ENCODE peak calls at places on chromosomes 4 and X, in five cellular contexts. One of them, this sample, is unnamed.

GRCh38 chr4:147833254-147833653 is 101.4 kb downstream of the ARHGAP10 start:
- DNase-seq in left ventricle myocardium inferior: no peak
- DNase-seq in body of pancreas: no peak
- DNase-seq in testis: no peak
- DNase-seq in ovary: no peak
- DNase-seq in this sample: no peak

GRCh38 chr4:159297088-159297487 is 194.2 kb downstream of the RAPGEF2 start:
- DNase-seq in left ventricle myocardium inferior: no peak
- DNase-seq in body of pancreas: no peak
- DNase-seq in testis: no peak
- DNase-seq in ovary: no peak
- DNase-seq in this sample: no peak

GRCh38 chr4:185903205-185903604 is 91.2 kb upstream of the SORBS2 start:
- DNase-seq in left ventricle myocardium inferior: no peak
- DNase-seq in body of pancreas: no peak
- DNase-seq in testis: no peak
- DNase-seq in ovary: no peak
- DNase-seq in this sample: no peak

GRCh38 chrX:150833454-150834056 is 64.9 kb downstream of the CD99L2 start:
- DNase-seq in left ventricle myocardium inferior: no peak
- DNase-seq in body of pancreas: no peak
- DNase-seq in testis: no peak
- DNase-seq in ovary: no peak
- DNase-seq in this sample: no peak

GRCh38 chr4:25905371-25905770 is 8.6 kb upstream of the SMIM20 start:
- DNase-seq in left ventricle myocardium inferior: no peak
- DNase-seq in body of pancreas: no peak
- DNase-seq in testis: no peak
- DNase-seq in ovary: no peak
- DNase-seq in this sample: no peak

GRCh38 chrX:12153741-12154140 is 15.5 kb downstream of the FRMPD4 start:
- DNase-seq in left ventricle myocardium inferior: no peak
- DNase-seq in body of pancreas: no peak
- DNase-seq in testis: no peak
- DNase-seq in ovary: no peak
- DNase-seq in this sample: no peak

GRCh38 chr4:14856076-14856926 is 146.0 kb upstream of the CPEB2 start:
- DNase-seq in left ventricle myocardium inferior: no peak
- DNase-seq in body of pancreas: peak; percentile 66
- DNase-seq in testis: no peak
- DNase-seq in ovary: peak; percentile 47
- DNase-seq in this sample: no peak

GRCh38 chr4:53574528-53574927 is 16.8 kb downstream of the LNX1 start:
- DNase-seq in left ventricle myocardium inferior: no peak
- DNase-seq in body of pancreas: no peak
- DNase-seq in testis: no peak
- DNase-seq in ovary: no peak
- DNase-seq in this sample: no peak

GRCh38 chr4:993111-994029 is at the start of gene SLC26A1:
- DNase-seq in left ventricle myocardium inferior: no peak
- DNase-seq in body of pancreas: peak; percentile 80
- DNase-seq in testis: no peak
- DNase-seq in ovary: no peak
- DNase-seq in this sample: no peak

DNA sequence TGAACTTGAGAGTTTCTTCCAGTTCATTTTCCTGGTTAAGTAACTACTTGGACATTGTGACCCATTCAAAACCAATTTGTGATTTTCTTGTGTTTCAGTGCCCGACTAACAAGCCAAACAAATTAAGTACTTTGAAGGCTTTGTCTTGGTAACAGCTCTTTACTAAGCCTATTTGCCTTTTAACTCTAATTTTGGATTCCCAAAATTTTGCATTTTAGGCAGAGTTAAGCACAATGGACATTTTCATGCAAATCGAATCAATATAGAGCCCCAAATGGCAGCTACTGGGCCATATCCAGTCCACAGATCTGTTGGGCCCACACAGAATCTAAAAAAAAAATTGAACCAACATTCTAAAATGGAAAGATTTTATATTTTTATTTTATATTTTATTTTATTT is 31.4 kb upstream of the CHRNA9 start:
- DNase-seq in left ventricle myocardium inferior: no peak
- DNase-seq in body of pancreas: no peak
- DNase-seq in testis: no peak
- DNase-seq in ovary: no peak
- DNase-seq in this sample: no peak
- H3K4me1 ChIP-seq in left ventricle myocardium inferior: no peaks in the 10 kb centered on the region
- H3K4me1 ChIP-seq in body of pancreas: no peaks in the 10 kb centered on the region
- H3K4me1 ChIP-seq in testis: no peaks in the 10 kb centered on the region
- H3K4me1 ChIP-seq in ovary: no peaks in the 10 kb centered on the region
- H3K4me1 ChIP-seq in this sample: no peaks in the 10 kb centered on the region

GRCh38 chr4:94827481-94828110 is 69.8 kb downstream of the BMPR1B start:
- DNase-seq in left ventricle myocardium inferior: no peak
- DNase-seq in body of pancreas: no peak
- DNase-seq in testis: no peak
- DNase-seq in ovary: no peak
- DNase-seq in this sample: no peak
- H3K4me3 ChIP-seq in left ventricle myocardium inferior: no peak overlapping the region
- H3K4me3 ChIP-seq in body of pancreas: no peak overlapping the region
- H3K4me3 ChIP-seq in testis: no peak overlapping the region
- H3K4me3 ChIP-seq in ovary: no peak overlapping the region
- H3K4me3 ChIP-seq in this sample: no peak overlapping the region

DNA sequence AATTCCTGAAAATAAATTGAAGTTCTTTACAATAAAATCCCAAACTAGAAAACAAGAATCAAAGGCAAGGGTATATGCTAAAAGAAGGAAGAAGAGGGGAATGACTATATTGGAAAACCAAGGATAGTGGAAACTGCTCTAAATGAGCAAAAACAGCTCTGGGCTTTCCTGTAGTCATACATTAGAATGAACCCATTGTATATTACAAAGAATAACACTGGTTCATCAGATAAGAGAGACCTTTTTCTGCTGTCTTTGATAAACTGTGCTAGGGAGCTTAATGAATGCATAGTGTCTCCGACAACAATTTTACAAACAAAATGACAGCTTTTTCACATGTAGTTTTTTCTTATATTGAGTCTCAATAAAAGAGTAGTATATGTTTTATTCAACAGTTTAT is 26.6 kb downstream of the TLR2 start:
- DNase-seq in left ventricle myocardium inferior: no peak
- DNase-seq in body of pancreas: no peak
- DNase-seq in testis: no peak
- DNase-seq in ovary: no peak
- DNase-seq in this sample: no peak
- TF ChIP-seq CTCF in left ventricle myocardium inferior: no peak
- TF ChIP-seq CTCF in body of pancreas: no peak
- TF ChIP-seq CTCF in testis: no peak
- TF ChIP-seq CTCF in ovary: no peak
- TF ChIP-seq CTCF in this sample: no peak

DNA sequence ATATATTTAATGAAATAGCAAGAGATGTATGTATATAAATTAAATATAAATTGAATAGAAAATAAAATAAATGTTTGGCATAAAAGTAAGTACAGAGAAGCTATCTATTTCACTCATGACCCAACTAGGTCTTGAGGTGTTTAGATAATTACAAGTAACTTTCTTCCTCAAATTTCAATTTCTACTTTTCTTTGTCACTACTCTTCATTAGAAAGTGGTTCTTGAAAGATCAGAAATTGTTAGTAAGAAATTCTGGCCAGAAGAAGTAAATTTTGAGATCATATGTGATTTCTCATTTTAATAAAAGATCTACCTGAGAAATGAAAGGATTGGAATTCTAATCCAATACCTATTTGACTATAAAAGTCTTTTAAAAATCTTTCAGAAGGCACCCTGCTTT is 126.9 kb downstream of the BTC start:
- DNase-seq in left ventricle myocardium inferior: no peak
- DNase-seq in body of pancreas: no peak
- DNase-seq in testis: no peak
- DNase-seq in ovary: no peak
- DNase-seq in this sample: no peak
- H3K4me1 ChIP-seq in left ventricle myocardium inferior: no peaks in the 10 kb centered on the region
- H3K4me1 ChIP-seq in body of pancreas: no peaks in the 10 kb centered on the region
- H3K4me1 ChIP-seq in testis: no peaks in the 10 kb centered on the region
- H3K4me1 ChIP-seq in ovary: no peaks in the 10 kb centered on the region
- H3K4me1 ChIP-seq in this sample: no peaks in the 10 kb centered on the region

DNA sequence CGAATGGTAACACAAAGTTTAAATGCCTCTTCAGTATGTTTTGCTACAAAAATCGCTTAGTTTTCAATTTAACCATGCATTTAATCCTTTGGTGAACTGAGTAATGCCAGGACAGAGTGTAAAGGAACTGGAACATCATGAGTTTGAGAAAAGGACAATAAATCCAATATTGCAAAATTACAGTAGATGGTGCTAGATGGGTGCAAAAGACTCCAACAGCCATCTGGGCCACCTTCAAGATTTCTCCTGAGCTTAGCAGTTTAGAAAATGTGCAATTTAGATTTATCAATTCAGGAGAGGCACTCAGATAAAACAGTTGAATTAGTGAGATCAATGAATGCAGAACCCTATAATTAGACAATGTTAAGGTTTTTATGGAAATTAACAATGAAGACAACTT is 33.2 kb upstream of the MID1IP1 start:
- DNase-seq in left ventricle myocardium inferior: no peak
- DNase-seq in body of pancreas: peak; percentile 8
- DNase-seq in testis: peak; percentile 14
- DNase-seq in ovary: no peak
- DNase-seq in this sample: no peak
- H3K4me3 ChIP-seq in left ventricle myocardium inferior: no peak overlapping the region
- H3K4me3 ChIP-seq in body of pancreas: no peak overlapping the region
- H3K4me3 ChIP-seq in testis: no peak overlapping the region
- H3K4me3 ChIP-seq in ovary: no peak overlapping the region
- H3K4me3 ChIP-seq in this sample: no peak overlapping the region

DNA sequence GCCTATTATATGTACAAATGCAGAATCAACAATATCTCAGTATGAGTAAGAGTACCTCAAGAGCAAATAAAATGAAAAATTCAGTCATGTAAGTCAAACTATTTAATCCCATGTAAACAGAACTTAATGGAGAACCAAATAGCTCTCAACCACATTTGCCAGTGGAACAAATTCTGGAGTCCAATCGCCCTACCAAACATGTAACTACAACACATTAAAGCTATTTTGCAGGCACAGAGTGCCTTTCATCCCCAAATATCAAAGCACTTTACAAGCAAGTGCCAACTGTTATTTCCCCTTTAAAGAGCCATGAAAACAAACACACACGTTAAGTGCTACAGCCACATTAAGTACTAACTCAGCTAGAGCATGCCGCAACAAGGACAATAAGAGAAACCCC is 51.3 kb downstream of the PCDH19 start:
- DNase-seq in left ventricle myocardium inferior: no peak
- DNase-seq in body of pancreas: no peak
- DNase-seq in testis: no peak
- DNase-seq in ovary: no peak
- DNase-seq in this sample: no peak
- TF ChIP-seq CTCF in left ventricle myocardium inferior: no peak
- TF ChIP-seq CTCF in body of pancreas: no peak
- TF ChIP-seq CTCF in testis: no peak
- TF ChIP-seq CTCF in ovary: no peak
- TF ChIP-seq CTCF in this sample: no peak

This sample was measured in thyroid gland.